ENCODE peak calls at places on chromosomes 16 and 17, in nine cellular contexts. R, U, T, O, Y, A, C, X and Q are unnamed samples.

GRCh38 chr16:55912022-55912421 is 36.8 kb upstream of the CES5A start:
- DNase-seq in O (no peak), T (peak), X (peak), R (no peak), U (no peak), A (no peak), Y (no peak), C (no peak), Q (no peak)

GRCh38 chr17:31321481-31321880 is at the start of gene EVI2A:
- DNase-seq in C (peak), O (peak), X (peak), A (no peak), Y (no peak), U (no peak), R (peak), T (no peak), Q (no peak)

GRCh38 chr16:23145186-23145585 is 4.1 kb downstream of the USP31 start:
- DNase-seq in U (no peak), Y (no peak), X (no peak), R (no peak), O (no peak), C (no peak), A (no peak), T (no peak), Q (no peak)

GRCh38 chr16:53945996-53946395 is 242.0 kb downstream of the FTO start:
- DNase-seq in T (no peak), C (no peak), O (no peak), A (no peak), Y (no peak), X (no peak), U (no peak), R (peak), Q (peak)

GRCh38 chr17:17742688-17743390 is 61.6 kb downstream of the RAI1 start:
- DNase-seq in R (no peak), T (no peak), O (no peak), U (no peak), A (no peak), C (no peak), X (no peak), Y (no peak), Q (no peak)

GRCh38 chr17:35801583-35802224 is 6.3 kb upstream of the MMP28 start:
- DNase-seq in T (peak), O (no peak), A (no peak), U (peak), R (peak), Y (no peak), X (peak), C (peak), Q (no peak)

GRCh38 chr17:78231991-78232759 is 744 bp downstream of the TMEM235 start:
- DNase-seq in T (no peak), A (peak), Y (no peak), U (no peak), R (no peak), O (no peak), X (no peak), C (peak), Q (no peak)

GRCh38 chr17:75970011-75970523 is 8.9 kb downstream of the ACOX1 start:
- DNase-seq in T (no peak), A (no peak), U (no peak), Y (no peak), O (no peak), C (no peak), R (peak), X (no peak), Q (no peak)

GRCh38 chr16:65534121-65534528 is 412.3 kb upstream of the CDH11 start:
- DNase-seq in A (no peak), U (no peak), C (no peak), X (no peak), Y (no peak), T (no peak), R (no peak), O (no peak), Q (no peak)

GRCh38 chr16:10787304-10787703 is 31.3 kb downstream of the TVP23A start:
- DNase-seq in A (no peak), C (no peak), O (no peak), Y (no peak), T (no peak), U (no peak), X (no peak), R (no peak), Q (no peak)

GRCh38 chr16:77993111-77993571 is 29.2 kb upstream of the CLEC3A start:
- DNase-seq in A (no peak), U (peak), Y (no peak), X (no peak), C (no peak), R (no peak), T (no peak), O (no peak), Q (no peak)

GRCh38 chr17:41977991-41978390 is 11.4 kb downstream of the CNP start:
- DNase-seq in C (no peak), T (no peak), U (no peak), A (no peak), Y (no peak), X (no peak), R (no peak), O (no peak), Q (no peak)

GRCh38 chr16:10039220-10040096 is 142.8 kb downstream of the GRIN2A start:
- DNase-seq in O (no peak), C (no peak), Y (peak), R (no peak), T (no peak), X (peak), A (peak), U (no peak), Q (peak)